ENCODE peak calls at places on chromosomes 5 and 9, in seven cellular contexts. One of them, this sample, is unnamed.

GRCh38 chr9:8234286-8234819 is 434.8 kb upstream of the DMAC1 start:
- DNase-seq in psoas muscle: no peak
- DNase-seq in left ventricle myocardium inferior: no peak
- DNase-seq in fibroblast of pulmonary artery: no peak
- DNase-seq in tibial nerve: no peak
- DNase-seq in astrocyte of the cerebellum: no peak
- DNase-seq in PC-3: no peak
- DNase-seq in this sample: no peak

GRCh38 chr5:59360130-59360555 is 533.4 kb downstream of the PDE4D start:
- DNase-seq in psoas muscle: no peak
- DNase-seq in left ventricle myocardium inferior: no peak
- DNase-seq in fibroblast of pulmonary artery: peak; percentile 71
- DNase-seq in tibial nerve: no peak
- DNase-seq in astrocyte of the cerebellum: no peak
- DNase-seq in PC-3: no peak
- DNase-seq in this sample: no peak

GRCh38 chr5:8376478-8376877 is 507.5 kb downstream of the MTRR start:
- DNase-seq in psoas muscle: no peak
- DNase-seq in left ventricle myocardium inferior: no peak
- DNase-seq in fibroblast of pulmonary artery: no peak
- DNase-seq in tibial nerve: no peak
- DNase-seq in astrocyte of the cerebellum: no peak
- DNase-seq in PC-3: no peak
- DNase-seq in this sample: no peak

GRCh38 chr5:168168978-168169696 is 122.3 kb upstream of the WWC1 start:
- DNase-seq in psoas muscle: no peak
- DNase-seq in left ventricle myocardium inferior: no peak
- DNase-seq in fibroblast of pulmonary artery: no peak
- DNase-seq in tibial nerve: no peak
- DNase-seq in astrocyte of the cerebellum: no peak
- DNase-seq in PC-3: no peak
- DNase-seq in this sample: no peak

GRCh38 chr9:16105576-16105975 is 552.7 kb downstream of the CCDC171 start:
- DNase-seq in psoas muscle: no peak
- DNase-seq in left ventricle myocardium inferior: no peak
- DNase-seq in fibroblast of pulmonary artery: peak; percentile 60
- DNase-seq in tibial nerve: no peak
- DNase-seq in astrocyte of the cerebellum: peak; percentile 84
- DNase-seq in PC-3: no peak
- DNase-seq in this sample: no peak

GRCh38 chr9:37997636-37998374 is 71.2 kb downstream of the SHB start:
- DNase-seq in psoas muscle: no peak
- DNase-seq in left ventricle myocardium inferior: no peak
- DNase-seq in fibroblast of pulmonary artery: no peak
- DNase-seq in tibial nerve: no peak
- DNase-seq in astrocyte of the cerebellum: no peak
- DNase-seq in PC-3: no peak
- DNase-seq in this sample: no peak

GRCh38 chr5:108193021-108193795 is 188.7 kb downstream of the FBXL17 start:
- DNase-seq in psoas muscle: no peak
- DNase-seq in left ventricle myocardium inferior: no peak
- DNase-seq in fibroblast of pulmonary artery: peak; percentile 76
- DNase-seq in tibial nerve: no peak
- DNase-seq in astrocyte of the cerebellum: peak; percentile 46
- DNase-seq in PC-3: peak; percentile 80
- DNase-seq in this sample: no peak

GRCh38 chr5:139816566-139816965 is 21.0 kb downstream of the PSD2 start:
- DNase-seq in psoas muscle: no peak
- DNase-seq in left ventricle myocardium inferior: no peak
- DNase-seq in fibroblast of pulmonary artery: no peak
- DNase-seq in tibial nerve: no peak
- DNase-seq in astrocyte of the cerebellum: no peak
- DNase-seq in PC-3: no peak
- DNase-seq in this sample: no peak

GRCh38 chr5:64958757-64959391 is 190.1 kb downstream of the CWC27 start:
- DNase-seq in psoas muscle: no peak
- DNase-seq in left ventricle myocardium inferior: no peak
- DNase-seq in fibroblast of pulmonary artery: peak; percentile 72
- DNase-seq in tibial nerve: peak; percentile 7
- DNase-seq in astrocyte of the cerebellum: peak; percentile 39
- DNase-seq in PC-3: peak; percentile 49
- DNase-seq in this sample: no peak

GRCh38 chr5:80686757-80687156 is 32.0 kb upstream of the DHFR start:
- DNase-seq in psoas muscle: no peak
- DNase-seq in left ventricle myocardium inferior: no peak
- DNase-seq in fibroblast of pulmonary artery: peak; percentile 46
- DNase-seq in tibial nerve: no peak
- DNase-seq in astrocyte of the cerebellum: peak; percentile 12
- DNase-seq in PC-3: peak; percentile 40
- DNase-seq in this sample: no peak
- TF ChIP-seq CTCF in psoas muscle: no peak
- TF ChIP-seq CTCF in left ventricle myocardium inferior: peak; percentile 42
- TF ChIP-seq CTCF in fibroblast of pulmonary artery: peak; percentile 36
- TF ChIP-seq CTCF in tibial nerve: peak; percentile 20
- TF ChIP-seq CTCF in astrocyte of the cerebellum: no peak
- TF ChIP-seq CTCF in PC-3: peak; percentile 40
- TF ChIP-seq CTCF in this sample: no peak

GRCh38 chr9:129428890-129429577 is 191.9 kb downstream of the C9orf50 start:
- DNase-seq in psoas muscle: no peak
- DNase-seq in left ventricle myocardium inferior: no peak
- DNase-seq in fibroblast of pulmonary artery: no peak
- DNase-seq in tibial nerve: no peak
- DNase-seq in astrocyte of the cerebellum: no peak
- DNase-seq in PC-3: no peak
- DNase-seq in this sample: no peak
- H3K4me3 ChIP-seq in psoas muscle: no peak overlapping the region
- H3K4me3 ChIP-seq in left ventricle myocardium inferior: no peak overlapping the region
- H3K4me3 ChIP-seq in fibroblast of pulmonary artery: no peak overlapping the region
- H3K4me3 ChIP-seq in tibial nerve: no peak overlapping the region
- H3K4me3 ChIP-seq in astrocyte of the cerebellum: no peak overlapping the region
- H3K4me3 ChIP-seq in PC-3: no peak overlapping the region
- H3K4me3 ChIP-seq in this sample: no peak overlapping the region

GRCh38 chr9:33228606-33229005 is 11.4 kb upstream of the SPINK4 start:
- DNase-seq in psoas muscle: no peak
- DNase-seq in left ventricle myocardium inferior: no peak
- DNase-seq in fibroblast of pulmonary artery: no peak
- DNase-seq in tibial nerve: no peak
- DNase-seq in astrocyte of the cerebellum: no peak
- DNase-seq in PC-3: no peak
- DNase-seq in this sample: no peak

GRCh38 chr9:33227013-33227398 is 13.0 kb upstream of the SPINK4 start:
- DNase-seq in psoas muscle: peak; percentile 35
- DNase-seq in left ventricle myocardium inferior: peak; percentile 31
- DNase-seq in fibroblast of pulmonary artery: no peak
- DNase-seq in tibial nerve: peak; percentile 37
- DNase-seq in astrocyte of the cerebellum: no peak
- DNase-seq in PC-3: no peak
- DNase-seq in this sample: no peak

GRCh38 chr9:33230756-33231691 is 8.9 kb upstream of the SPINK4 start:
- DNase-seq in psoas muscle: no peak
- DNase-seq in left ventricle myocardium inferior: no peak
- DNase-seq in fibroblast of pulmonary artery: no peak
- DNase-seq in tibial nerve: no peak
- DNase-seq in astrocyte of the cerebellum: no peak
- DNase-seq in PC-3: peak; percentile 6
- DNase-seq in this sample: no peak

GRCh38 chr9:33227741-33228140 is 12.2 kb upstream of the SPINK4 start:
- DNase-seq in psoas muscle: no peak
- DNase-seq in left ventricle myocardium inferior: no peak
- DNase-seq in fibroblast of pulmonary artery: no peak
- DNase-seq in tibial nerve: no peak
- DNase-seq in astrocyte of the cerebellum: no peak
- DNase-seq in PC-3: no peak
- DNase-seq in this sample: no peak

GRCh38 chr9:33229359-33230120 is 10.4 kb upstream of the SPINK4 start:
- DNase-seq in psoas muscle: no peak
- DNase-seq in left ventricle myocardium inferior: no peak
- DNase-seq in fibroblast of pulmonary artery: no peak
- DNase-seq in tibial nerve: no peak
- DNase-seq in astrocyte of the cerebellum: no peak
- DNase-seq in PC-3: peak; percentile 96
- DNase-seq in this sample: no peak
- TF ChIP-seq CTCF in psoas muscle: peak; percentile 14
- TF ChIP-seq CTCF in left ventricle myocardium inferior: no peak
- TF ChIP-seq CTCF in fibroblast of pulmonary artery: no peak
- TF ChIP-seq CTCF in tibial nerve: no peak
- TF ChIP-seq CTCF in astrocyte of the cerebellum: no peak
- TF ChIP-seq CTCF in PC-3: peak; percentile 93
- TF ChIP-seq CTCF in this sample: no peak

GRCh38 chr9:128556915-128557634 is 4.7 kb downstream of the SPTAN1 start:
- DNase-seq in psoas muscle: no peak
- DNase-seq in left ventricle myocardium inferior: no peak
- DNase-seq in fibroblast of pulmonary artery: no peak
- DNase-seq in tibial nerve: no peak
- DNase-seq in astrocyte of the cerebellum: no peak
- DNase-seq in PC-3: no peak
- DNase-seq in this sample: no peak

GRCh38 chr9:128555180-128555721 is 2.9 kb downstream of the SPTAN1 start:
- DNase-seq in psoas muscle: no peak
- DNase-seq in left ventricle myocardium inferior: no peak
- DNase-seq in fibroblast of pulmonary artery: peak; percentile 83
- DNase-seq in tibial nerve: no peak
- DNase-seq in astrocyte of the cerebellum: peak; percentile 61
- DNase-seq in PC-3: peak; percentile 82
- DNase-seq in this sample: no peak

GRCh38 chr9:128554155-128554862 is 1.9 kb downstream of the SPTAN1 start:
- DNase-seq in psoas muscle: peak; percentile 56
- DNase-seq in left ventricle myocardium inferior: peak; percentile 52
- DNase-seq in fibroblast of pulmonary artery: peak; percentile 97
- DNase-seq in tibial nerve: peak; percentile 62
- DNase-seq in astrocyte of the cerebellum: peak; percentile 74
- DNase-seq in PC-3: peak; percentile 81
- DNase-seq in this sample: peak; percentile 87

GRCh38 chr9:128556276-128556675 is 3.9 kb downstream of the SPTAN1 start:
- DNase-seq in psoas muscle: no peak
- DNase-seq in left ventricle myocardium inferior: no peak
- DNase-seq in fibroblast of pulmonary artery: no peak
- DNase-seq in tibial nerve: no peak
- DNase-seq in astrocyte of the cerebellum: no peak
- DNase-seq in PC-3: peak; percentile 62
- DNase-seq in this sample: no peak

DNA sequence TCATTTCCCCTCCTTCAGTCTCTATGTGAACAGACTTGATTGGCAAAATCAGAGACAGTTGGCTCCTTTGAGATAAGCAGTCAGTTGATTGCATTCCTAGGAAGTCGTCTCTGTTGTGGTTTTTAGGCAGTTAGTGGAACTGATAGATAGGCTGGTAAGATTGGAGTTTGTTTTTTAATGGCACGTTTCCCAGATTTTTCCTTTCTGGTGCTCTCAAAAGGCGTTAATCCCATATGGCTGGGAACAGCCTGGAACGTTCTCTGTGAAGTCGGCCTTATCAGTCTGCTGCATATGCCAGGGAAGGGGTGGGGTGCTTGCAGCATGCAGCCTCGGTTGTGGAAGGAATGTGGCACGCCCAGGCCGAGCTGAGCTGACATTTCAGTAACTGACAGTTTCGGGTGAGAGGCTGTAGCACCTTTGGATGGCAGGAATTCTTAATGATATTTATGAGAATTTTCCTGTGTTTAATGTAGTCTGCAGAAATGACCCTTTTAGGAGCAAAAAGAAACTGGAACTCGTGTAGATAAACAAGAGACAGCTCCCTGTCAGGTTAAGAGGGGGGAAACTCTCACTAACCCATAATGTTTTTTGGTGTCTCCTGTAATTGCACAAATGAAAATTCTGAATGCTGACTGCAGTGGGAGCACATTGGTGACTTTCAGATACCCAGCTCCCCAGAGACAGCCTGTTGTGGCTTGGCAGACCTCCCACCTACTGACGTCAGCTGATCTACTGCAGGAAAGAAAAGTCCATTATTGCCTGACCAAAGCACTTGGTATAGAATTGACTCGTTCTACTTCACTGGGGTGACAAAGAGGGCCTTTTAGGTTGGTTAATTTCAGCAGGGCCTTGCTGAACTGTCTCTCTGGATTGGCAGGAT is 6.3 kb downstream of the SPTAN1 start:
- DNase-seq in psoas muscle: peak; percentile 76
- DNase-seq in left ventricle myocardium inferior: peak; percentile 86
- DNase-seq in fibroblast of pulmonary artery: peak; percentile 95
- DNase-seq in tibial nerve: peak; percentile 84
- DNase-seq in astrocyte of the cerebellum: peak; percentile 80
- DNase-seq in PC-3: peak; percentile 76
- DNase-seq in this sample: peak; percentile 89
- H3K4me3 ChIP-seq in psoas muscle: peak overlapping the region; percentile 7
- H3K4me3 ChIP-seq in left ventricle myocardium inferior: peak overlapping the region; percentile 40
- H3K4me3 ChIP-seq in fibroblast of pulmonary artery: peak overlapping the region; percentile 32
- H3K4me3 ChIP-seq in tibial nerve: peak overlapping the region; percentile 4
- H3K4me3 ChIP-seq in astrocyte of the cerebellum: peak overlapping the region; percentile 11
- H3K4me3 ChIP-seq in PC-3: peak overlapping the region; percentile 46
- H3K4me3 ChIP-seq in this sample: peak overlapping the region; percentile 47

GRCh38 chr9:69675563-69675962 is 3.4 kb upstream of the APBA1 start:
- DNase-seq in psoas muscle: no peak
- DNase-seq in left ventricle myocardium inferior: no peak
- DNase-seq in fibroblast of pulmonary artery: no peak
- DNase-seq in tibial nerve: no peak
- DNase-seq in astrocyte of the cerebellum: no peak
- DNase-seq in PC-3: peak; percentile 11
- DNase-seq in this sample: no peak

GRCh38 chr9:69671904-69672827 is at the start of gene APBA1:
- DNase-seq in psoas muscle: peak; percentile 74
- DNase-seq in left ventricle myocardium inferior: peak; percentile 75
- DNase-seq in fibroblast of pulmonary artery: peak; percentile 60
- DNase-seq in tibial nerve: peak; percentile 31
- DNase-seq in astrocyte of the cerebellum: no peak
- DNase-seq in PC-3: no peak
- DNase-seq in this sample: peak; percentile 80

GRCh38 chr9:69672828-69673640 is 863 bp upstream of the APBA1 start:
- DNase-seq in psoas muscle: peak; percentile 84
- DNase-seq in left ventricle myocardium inferior: peak; percentile 83
- DNase-seq in fibroblast of pulmonary artery: peak; percentile 89
- DNase-seq in tibial nerve: peak; percentile 61
- DNase-seq in astrocyte of the cerebellum: peak; percentile 79
- DNase-seq in PC-3: peak; percentile 80
- DNase-seq in this sample: peak; percentile 87

GRCh38 chr9:69674741-69675438 is 2.7 kb upstream of the APBA1 start:
- DNase-seq in psoas muscle: no peak
- DNase-seq in left ventricle myocardium inferior: no peak
- DNase-seq in fibroblast of pulmonary artery: peak; percentile 88
- DNase-seq in tibial nerve: no peak
- DNase-seq in astrocyte of the cerebellum: no peak
- DNase-seq in PC-3: peak; percentile 53
- DNase-seq in this sample: no peak

DNA sequence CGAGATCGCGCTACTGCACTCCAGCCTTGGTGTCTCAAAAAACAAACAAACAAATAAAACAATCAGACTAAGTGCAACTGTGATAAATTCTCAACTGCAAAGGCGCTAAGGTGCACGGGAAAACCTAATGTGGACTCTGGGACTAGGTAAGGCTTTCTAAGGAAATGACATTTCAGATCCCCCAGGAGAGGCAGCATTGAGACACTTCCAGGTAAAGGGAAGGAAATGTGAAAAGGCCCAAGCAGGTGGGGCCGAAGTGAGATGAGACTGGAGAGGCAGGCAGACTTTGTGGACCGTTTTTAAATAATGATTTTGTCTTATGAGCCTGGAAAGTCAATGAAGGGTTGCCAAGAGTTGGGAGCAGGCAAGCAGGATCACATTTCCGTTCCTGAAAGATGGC is 1.9 kb upstream of the APBA1 start:
- DNase-seq in psoas muscle: no peak
- DNase-seq in left ventricle myocardium inferior: no peak
- DNase-seq in fibroblast of pulmonary artery: no peak
- DNase-seq in tibial nerve: no peak
- DNase-seq in astrocyte of the cerebellum: no peak
- DNase-seq in PC-3: peak; percentile 45
- DNase-seq in this sample: no peak
- TF ChIP-seq CTCF in psoas muscle: no peak
- TF ChIP-seq CTCF in left ventricle myocardium inferior: no peak
- TF ChIP-seq CTCF in fibroblast of pulmonary artery: no peak
- TF ChIP-seq CTCF in tibial nerve: no peak
- TF ChIP-seq CTCF in astrocyte of the cerebellum: no peak
- TF ChIP-seq CTCF in PC-3: peak; percentile 30
- TF ChIP-seq CTCF in this sample: no peak